ENCODE peak calls at places on chromosome 15, in seven cellular contexts. P is NCI-H510A, T is AG09319, O is mesothelial cell of epicardium, A is mesenteric fat pad, X is fibroblast of lung, R is aorta. B is an unnamed sample.

GRCh38 chr15:88974392-88974791 is 61.2 kb upstream of the MFGE8 start:
- DNase-seq in P (no peak), X (peak; percentile 43), R (no peak), T (no peak), A (no peak), O (no peak), B (no peak)

GRCh38 chr15:44775923-44776322 is 39.6 kb downstream of the TRIM69 start:
- DNase-seq in T (no peak), O (no peak), P (peak; percentile 55), R (no peak), A (no peak), X (no peak), B (no peak)

GRCh38 chr15:58221591-58222241 is 83.5 kb downstream of the AQP9 start:
- DNase-seq in T (no peak), P (no peak), A (no peak), O (no peak), X (no peak), R (no peak), B (no peak)

GRCh38 chr15:82910721-82911120 is 41.8 kb downstream of the HOMER2 start:
- DNase-seq in A (no peak), X (no peak), P (no peak), R (no peak), T (no peak), O (no peak), B (no peak)

GRCh38 chr15:91855684-91856553 is 2.4 kb downstream of the SLCO3A1 start:
- DNase-seq in P (peak; percentile 74), A (no peak), R (no peak), X (no peak), O (no peak), T (no peak), B (no peak)

GRCh38 chr15:85889956-85890619 is 95.4 kb upstream of the KLHL25 start:
- DNase-seq in O (no peak), X (no peak), P (no peak), A (no peak), R (no peak), T (no peak), B (no peak)

GRCh38 chr15:26807517-26808427 is 34.9 kb upstream of the GABRB3 start:
- DNase-seq in P (no peak), R (no peak), X (no peak), T (no peak), O (no peak), A (no peak), B (no peak)

GRCh38 chr15:42215854-42216829 is 8.0 kb upstream of the VPS39 start:
- DNase-seq in A (no peak), O (no peak), P (no peak), T (no peak), R (no peak), X (no peak), B (no peak)

GRCh38 chr15:55250392-55250791 is 39.2 kb downstream of the RAB27A start:
- DNase-seq in P (no peak), X (no peak), R (no peak), A (no peak), O (no peak), T (peak; percentile 84), B (no peak)

GRCh38 chr15:47750030-47750739 is 32.9 kb downstream of the SEMA6D start:
- DNase-seq in X (peak; percentile 87), R (no peak), T (peak; percentile 11), A (no peak), O (no peak), P (no peak), B (peak; percentile 15)

GRCh38 chr15:45919806-45920205 is 285.0 kb downstream of the SQOR start:
- DNase-seq in A (no peak), R (no peak), P (no peak), X (peak; percentile 72), T (no peak), O (no peak), B (no peak)

GRCh38 chr15:73286356-73286755 is 82.4 kb downstream of the HCN4 start:
- DNase-seq in X (peak; percentile 56), R (no peak), O (no peak), T (no peak), P (no peak), A (no peak), B (no peak)

GRCh38 chr15:82108489-82109078 is 62.8 kb upstream of the MEX3B start:
- DNase-seq in P (peak; percentile 13), X (peak; percentile 38), T (no peak), R (peak; percentile 52), A (no peak), O (peak; percentile 68), B (no peak)

GRCh38 chr15:95690631-95691340 is 639.7 kb upstream of the NR2F2 start:
- DNase-seq in R (no peak), O (no peak), X (peak; percentile 52), A (no peak), T (no peak), P (no peak), B (no peak)

GRCh38 chr15:20671665-20672064 is 130.1 kb upstream of the GOLGA6L6 start:
- DNase-seq in T (no peak), P (no peak), A (no peak), O (no peak), R (no peak), X (no peak), B (no peak)

GRCh38 chr15:42081463-42081830 is 12.9 kb downstream of the PLA2G4D start:
- DNase-seq in P (no peak), R (no peak), X (no peak), A (peak; percentile 81), T (no peak), O (no peak), B (no peak)

GRCh38 chr15:32903591-32903990 is 185.8 kb downstream of the GREM1 start:
- DNase-seq in R (no peak), P (no peak), O (no peak), A (no peak), T (no peak), X (no peak), B (no peak)

GRCh38 chr15:65751431-65751830 is 40.7 kb downstream of the DENND4A start:
- DNase-seq in T (no peak), P (no peak), X (no peak), R (no peak), O (no peak), A (no peak), B (no peak)

GRCh38 chr15:51267714-51268105 is 70.7 kb downstream of the CYP19A1 start:
- DNase-seq in R (peak; percentile 54), X (no peak), O (peak; percentile 42), P (no peak), A (no peak), T (no peak), B (no peak)

GRCh38 chr15:62211348-62211747 is 46.3 kb upstream of the C2CD4B start:
- DNase-seq in O (no peak), X (no peak), T (no peak), R (no peak), P (no peak), A (no peak), B (no peak)

B was measured in amniotic stem cell.